ENCODE peak calls at places on chromosomes 7 and 10, in five cellular contexts. W, S, C, Y and B are unnamed samples. For H3K9me3 and H3K4me1, the result is how much of the 10 kb centered on the place peaks cover.

GRCh38 chr10:124677871-124678565 is 66.2 kb downstream of the FAM53B start:
- DNase-seq in W (no peak), S (no peak), C (no peak), Y (no peak), B (no peak)

GRCh38 chr7:22594020-22594419 is 94.0 kb upstream of the STEAP1B start:
- DNase-seq in W (no peak), S (no peak), C (no peak), Y (no peak), B (peak)

GRCh38 chr7:57653262-57653830 is 203.4 kb downstream of the ZNF716 start:
- DNase-seq in W (no peak), S (no peak), C (no peak), Y (no peak), B (no peak)

GRCh38 chr10:104146871-104147270 is 24.9 kb downstream of the SFR1 start:
- DNase-seq in W (no peak), S (no peak), C (no peak), Y (no peak), B (no peak)

GRCh38 chr7:90736968-90737939 is 141.1 kb downstream of the CDK14 start:
- DNase-seq in W (no peak), S (no peak), C (no peak), Y (no peak), B (no peak)

GRCh38 chr10:15897282-15897681 is 37.0 kb upstream of the MINDY3 start:
- DNase-seq in W (no peak), S (no peak), C (no peak), Y (no peak), B (no peak)

GRCh38 chr7:25642849-25643248 is 414.6 kb upstream of the NPVF start:
- DNase-seq in W (no peak), S (no peak), C (peak), Y (no peak), B (no peak)

GRCh38 chr10:87706731-87707130 is 47.1 kb downstream of the PAPSS2 start:
- DNase-seq in W (peak), S (no peak), C (peak), Y (no peak), B (no peak)

GRCh38 chr7:44769381-44770209 is 20.9 kb downstream of the ZMIZ2 start:
- DNase-seq in W (no peak), S (no peak), C (no peak), Y (no peak), B (no peak)

GRCh38 chr7:55071411-55072188 is 52.8 kb downstream of the EGFR start:
- DNase-seq in W (no peak), S (no peak), C (no peak), Y (no peak), B (no peak)

GRCh38 chr7:104142147-104142546 is 65.7 kb downstream of the ORC5 start:
- DNase-seq in W (no peak), S (no peak), C (no peak), Y (no peak), B (no peak)

GRCh38 chr10:93465806-93466675 is 16.1 kb downstream of the MYOF start:
- DNase-seq in W (peak), S (peak), C (peak), Y (peak), B (peak)

GRCh38 chr7:109549461-109549860 is 979.8 kb downstream of the DNAJB9 start:
- DNase-seq in W (no peak), S (no peak), C (no peak), Y (no peak), B (no peak)

GRCh38 chr10:75648186-75648761 is 216.8 kb downstream of the LRMDA start:
- DNase-seq in W (no peak), S (no peak), C (no peak), Y (no peak), B (no peak)

GRCh38 chr10:74962517-74962916 is 136.1 kb downstream of the KAT6B start:
- DNase-seq in W (no peak), S (no peak), C (no peak), Y (no peak), B (no peak)

GRCh38 chr7:124088590-124088989 is 55.7 kb upstream of the TMEM229A start:
- DNase-seq in W (no peak), S (no peak), C (no peak), Y (no peak), B (no peak)

GRCh38 chr7:22152690-22153089 is 204.3 kb downstream of the RAPGEF5 start:
- DNase-seq in W (no peak), S (no peak), C (no peak), Y (no peak), B (no peak)

GRCh38 chr7:6615853-6616555 is 594 bp downstream of the ZNF853 start:
- DNase-seq in W (no peak), S (no peak), C (no peak), Y (peak), B (no peak)

DNA sequence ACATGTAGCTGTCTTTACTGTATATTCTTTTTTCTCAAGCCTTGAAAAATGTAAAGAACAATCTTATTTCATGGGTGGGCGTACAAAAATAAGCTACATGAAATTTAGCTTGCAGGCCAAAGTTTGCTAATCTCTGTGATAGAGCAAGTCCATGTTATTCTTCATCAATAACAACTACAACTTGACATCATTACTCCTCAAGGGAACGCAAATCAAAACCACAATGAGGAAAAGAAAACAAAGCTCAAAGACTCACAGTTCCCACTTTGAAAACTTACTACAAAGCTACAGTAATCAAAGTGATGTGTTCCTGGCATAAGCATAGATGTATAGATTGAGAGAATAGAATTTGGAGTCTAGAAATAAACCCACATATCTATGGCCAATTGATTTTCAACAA is 62.5 kb downstream of the GNA12 start:
- DNase-seq in W (no peak), S (no peak), C (no peak), Y (no peak), B (no peak)
- TF ChIP-seq CTCF in W (no peak), S (no peak), C (no peak), Y (no peak), B (no peak)

GRCh38 chr7:158160199-158160598 is 427.4 kb downstream of the PTPRN2 start:
- DNase-seq in W (no peak), S (no peak), C (no peak), Y (no peak), B (no peak)
- H3K9me3 ChIP-seq in W (under half), S (under half), C (under half), Y (under half), B (under half)

GRCh38 chr10:110075726-110076125 is 67.9 kb downstream of the ADD3 start:
- DNase-seq in W (no peak), S (no peak), C (no peak), Y (no peak), B (no peak)
- H3K4me1 ChIP-seq in W (under half), S (under half), C (half or more), Y (under half), B (half or more)

DNA sequence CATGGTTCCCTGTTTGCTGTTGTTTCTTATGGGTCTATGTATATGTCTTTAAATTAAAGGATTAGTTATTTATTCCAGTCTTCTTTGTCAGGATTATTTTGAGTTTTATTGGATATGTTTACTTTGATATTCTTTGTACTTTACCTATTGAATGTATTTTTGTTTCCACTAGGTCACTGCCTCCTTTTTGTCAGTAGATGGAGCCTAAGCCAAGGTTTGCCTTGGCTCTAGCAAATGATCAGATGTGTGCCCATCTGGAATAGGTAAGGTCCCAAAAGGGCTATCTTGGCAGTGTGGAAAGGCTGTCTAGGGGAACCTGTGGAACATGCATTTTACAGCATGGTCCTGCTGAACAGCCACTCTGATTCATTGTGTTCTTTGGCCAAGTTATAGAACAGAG is 337.3 kb upstream of the GHITM start:
- DNase-seq in W (no peak), S (no peak), C (no peak), Y (no peak), B (no peak)
- TF ChIP-seq CTCF in W (peak), S (peak), C (no peak), Y (no peak), B (peak)

GRCh38 chr7:30193333-30193943 is 58.7 kb downstream of the MTURN start:
- DNase-seq in W (no peak), S (no peak), C (no peak), Y (no peak), B (no peak)
- H3K9me3 ChIP-seq in W (under half), S (under half), C (under half), Y (under half), B (under half)